ENCODE peak calls at places on chromosomes 5 and 9, in eight cellular contexts. I is AG08396, G is SW 1271, W is Daoy, C is fibroblast of pulmonary artery, J is choroid plexus epithelial cell, N is fibroblast of mammary gland, Y is cardiac fibroblast. H is an unnamed sample.

GRCh38 chr5:154714271-154714986 is 40.7 kb upstream of the LARP1 start:
- DNase-seq in G (no peak), I (peak), N (no peak), C (peak), W (peak), J (peak), Y (peak), H (peak)

GRCh38 chr5:144361406-144361805 is 190.7 kb downstream of the KCTD16 start:
- DNase-seq in C (no peak), I (no peak), W (no peak), G (no peak), Y (peak), J (no peak), N (no peak), H (no peak)

GRCh38 chr9:98161851-98162250 is 30.6 kb downstream of the CORO2A start:
- DNase-seq in N (no peak), Y (no peak), C (no peak), J (no peak), W (no peak), G (no peak), I (no peak), H (no peak)

GRCh38 chr5:84383816-84384603 is 670 bp downstream of the EDIL3 start:
- DNase-seq in J (peak), W (peak), N (peak), C (peak), Y (peak), I (peak), G (no peak), H (peak)

GRCh38 chr9:127495884-127496555 is 44.7 kb downstream of the LRSAM1 start:
- DNase-seq in J (no peak), Y (no peak), I (no peak), C (no peak), G (no peak), N (no peak), W (no peak), H (no peak)

GRCh38 chr5:133882801-133883200 is 85.6 kb downstream of the C5orf15 start:
- DNase-seq in C (no peak), I (no peak), G (no peak), J (no peak), Y (no peak), W (no peak), N (no peak), H (no peak)

GRCh38 chr5:172904312-172904642 is 54.9 kb upstream of the RPL26L1 start:
- DNase-seq in Y (no peak), J (no peak), N (no peak), I (no peak), G (no peak), C (no peak), W (no peak), H (no peak)

GRCh38 chr5:58401701-58402100 is 58.2 kb downstream of the PLK2 start:
- DNase-seq in I (no peak), Y (no peak), G (no peak), W (no peak), J (no peak), C (no peak), N (no peak), H (no peak)

GRCh38 chr9:87337335-87338074 is 160.2 kb upstream of the DAPK1 start:
- DNase-seq in G (no peak), J (peak), C (peak), I (no peak), W (peak), N (peak), Y (no peak), H (peak)